ENCODE peak calls at places on chromosomes 3 and 15, in five cellular contexts. V is upper lobe of left lung, G is transverse colon, U is K562, N is HL-60. J is an unnamed sample.

GRCh38 chr3:179955798-179956197 is 80.9 kb downstream of the PEX5L start:
- DNase-seq in V (no peak), G (no peak), U (no peak), N (no peak), J (no peak)

GRCh38 chr3:104632947-104633346 is 733.8 kb upstream of the ALCAM start:
- DNase-seq in V (no peak), G (no peak), U (no peak), N (no peak), J (no peak)

GRCh38 chr3:59818033-59818936 is 768.5 kb upstream of the CFAP20DC start:
- DNase-seq in V (peak), G (peak), U (peak), N (no peak), J (peak)

GRCh38 chr3:8767667-8768363 is 1.6 kb downstream of the OXTR start:
- DNase-seq in V (no peak), G (peak), U (no peak), N (no peak), J (peak)

GRCh38 chr3:49671291-49672288 is 2.6 kb upstream of the APEH start:
- DNase-seq in V (peak), G (peak), U (peak), N (peak), J (peak)

GRCh38 chr3:42229942-42230688 is 35.9 kb downstream of the CCK start:
- DNase-seq in V (no peak), G (no peak), U (peak), N (no peak), J (no peak)

GRCh38 chr3:11128682-11129632 is 25.3 kb upstream of the HRH1 start:
- DNase-seq in V (no peak), G (no peak), U (no peak), N (no peak), J (no peak)

GRCh38 chr15:49624046-49624445 is 3.2 kb downstream of the DTWD1 start:
- DNase-seq in V (no peak), G (no peak), U (no peak), N (no peak), J (no peak)

GRCh38 chr15:57122080-57122845 is 203.8 kb downstream of the TCF12 start:
- DNase-seq in V (no peak), G (no peak), U (no peak), N (no peak), J (no peak)

GRCh38 chr3:188516515-188516914 is 362.6 kb downstream of the LPP start:
- DNase-seq in V (no peak), G (no peak), U (no peak), N (no peak), J (no peak)

GRCh38 chr15:72495007-72495406 is 20.9 kb downstream of the ARIH1 start:
- DNase-seq in V (no peak), G (no peak), U (no peak), N (no peak), J (no peak)

GRCh38 chr3:107508331-107508730 is 14.4 kb upstream of the BBX start:
- DNase-seq in V (no peak), G (no peak), U (no peak), N (no peak), J (no peak)

GRCh38 chr3:125062904-125063618 is 7.3 kb upstream of the HEG1 start:
- DNase-seq in V (peak), G (no peak), U (no peak), N (no peak), J (peak)

GRCh38 chr3:56845505-56845904 is 43.8 kb upstream of the ARHGEF3 start:
- DNase-seq in V (no peak), G (no peak), U (no peak), N (no peak), J (no peak)

GRCh38 chr3:43785551-43785950 is 94.8 kb downstream of the ABHD5 start:
- DNase-seq in V (no peak), G (no peak), U (no peak), N (no peak), J (no peak)

GRCh38 chr3:33437556-33438283 is 2.5 kb downstream of the UBP1 start:
- DNase-seq in V (peak), G (peak), U (peak), N (no peak), J (no peak)

GRCh38 chr15:73845507-73845906 is 27.9 kb upstream of the TBC1D21 start:
- DNase-seq in V (no peak), G (no peak), U (no peak), N (no peak), J (no peak)

GRCh38 chr15:73841756-73842590 is 31.4 kb upstream of the TBC1D21 start:
- DNase-seq in V (no peak), G (no peak), U (no peak), N (no peak), J (no peak)

GRCh38 chr15:73840771-73841170 is 32.6 kb upstream of the TBC1D21 start:
- DNase-seq in V (no peak), G (no peak), U (no peak), N (no peak), J (no peak)

GRCh38 chr15:73843787-73844186 is 29.6 kb upstream of the TBC1D21 start:
- DNase-seq in V (no peak), G (no peak), U (no peak), N (no peak), J (no peak)

DNA sequence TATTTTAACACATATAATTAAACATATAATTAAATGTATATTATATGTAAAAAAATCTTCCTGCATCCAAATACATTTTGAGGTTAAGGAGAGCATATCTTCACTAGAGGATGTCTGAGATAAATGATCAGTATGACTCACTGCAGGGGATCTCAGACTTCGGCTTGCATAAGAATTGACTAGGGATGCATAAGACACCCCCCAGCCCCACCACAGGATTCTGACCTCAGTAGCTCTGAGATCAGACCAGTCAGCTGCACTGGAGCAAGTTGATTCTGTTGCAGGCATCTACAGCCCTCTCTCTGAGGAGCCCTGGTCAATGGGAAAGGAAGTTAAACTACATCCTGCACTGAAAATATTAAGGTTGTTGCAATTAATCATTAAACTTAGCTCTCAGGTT is 29.0 kb upstream of the TBC1D21 start:
- DNase-seq in V (no peak), G (no peak), U (no peak), N (no peak), J (no peak)
- TF ChIP-seq POLR2AphosphoS5 in V (no peak), G (no peak), U (no peak), N (no peak), J (no peak)

GRCh38 chr15:52480990-52481389 is 47.7 kb downstream of the MYO5A start:
- DNase-seq in V (no peak), G (no peak), U (no peak), N (no peak), J (no peak)

GRCh38 chr15:52486003-52486996 is 42.4 kb downstream of the MYO5A start:
- DNase-seq in V (no peak), G (no peak), U (no peak), N (no peak), J (no peak)

GRCh38 chr15:52485290-52485689 is 43.4 kb downstream of the MYO5A start:
- DNase-seq in V (no peak), G (no peak), U (no peak), N (no peak), J (no peak)

GRCh38 chr15:52481915-52482314 is 46.8 kb downstream of the MYO5A start:
- DNase-seq in V (peak), G (peak), U (no peak), N (peak), J (no peak)

DNA sequence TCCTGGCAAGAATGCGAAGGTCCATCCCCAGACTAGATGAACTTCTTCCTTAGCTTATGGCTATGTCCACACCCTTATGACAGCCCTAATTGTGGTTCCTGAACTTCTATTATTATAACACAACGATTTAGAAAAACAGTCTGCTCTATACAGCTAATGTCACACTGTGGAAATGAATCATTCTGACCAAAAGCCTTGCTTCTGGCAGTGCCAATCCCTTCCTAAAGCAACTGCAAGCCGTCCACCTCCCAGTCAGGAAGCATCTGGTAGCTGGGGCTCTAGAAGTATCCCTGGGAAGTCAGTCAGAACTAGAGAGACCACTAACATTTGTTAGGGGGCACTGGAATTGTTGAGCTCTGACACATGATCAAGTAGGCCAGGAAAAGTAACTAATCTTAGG is 45.0 kb downstream of the MYO5A start:
- DNase-seq in V (no peak), G (no peak), U (no peak), N (peak), J (no peak)
- H3K27ac ChIP-seq in V (no peak), G (no peak), U (no peak), N (no peak), J (peak)

GRCh38 chr3:72535789-72536188 is 312.5 kb downstream of the SHQ1 start:
- DNase-seq in V (no peak), G (no peak), U (no peak), N (no peak), J (no peak)
- TF ChIP-seq POLR2AphosphoS5 in V (no peak), G (no peak), U (no peak), N (no peak), J (no peak)

DNA sequence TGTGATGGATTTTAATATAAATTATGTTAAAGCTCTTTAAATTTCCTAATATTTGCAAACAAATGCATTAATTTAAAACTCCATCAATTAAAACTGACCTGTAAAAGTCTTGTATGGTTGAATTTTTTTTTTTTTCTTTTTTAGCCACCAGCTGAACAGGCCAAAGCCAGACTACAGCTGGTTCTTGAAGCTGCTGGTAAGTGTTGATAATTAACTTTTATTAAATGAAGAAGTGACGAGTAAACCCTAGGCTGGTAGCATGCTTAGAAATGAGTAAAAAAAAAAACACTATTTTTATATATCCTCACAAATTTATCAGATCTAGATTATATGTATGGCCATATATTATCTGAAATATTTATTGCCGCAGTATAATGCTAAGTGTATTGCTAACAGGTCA is 216.3 kb upstream of the MLF1 start:
- DNase-seq in V (no peak), G (no peak), U (no peak), N (no peak), J (no peak)
- H3K27ac ChIP-seq in V (no peak), G (no peak), U (no peak), N (no peak), J (no peak)

GRCh38 chr3:58692484-58692883 is 25.9 kb upstream of the FAM3D start:
- DNase-seq in V (no peak), G (no peak), U (no peak), N (no peak), J (no peak)

GRCh38 chr3:58693929-58694850 is 27.6 kb upstream of the FAM3D start:
- DNase-seq in V (no peak), G (no peak), U (no peak), N (no peak), J (no peak)

GRCh38 chr3:58688563-58688962 is 22.0 kb upstream of the FAM3D start:
- DNase-seq in V (no peak), G (peak), U (no peak), N (no peak), J (no peak)

GRCh38 chr3:58690490-58690889 is 23.9 kb upstream of the FAM3D start:
- DNase-seq in V (no peak), G (no peak), U (no peak), N (no peak), J (no peak)

GRCh38 chr3:58691997-58692396 is 25.4 kb upstream of the FAM3D start:
- DNase-seq in V (no peak), G (no peak), U (no peak), N (peak), J (no peak)
- TF ChIP-seq POLR2AphosphoS5 in V (no peak), G (no peak), U (no peak), N (no peak), J (no peak)

DNA sequence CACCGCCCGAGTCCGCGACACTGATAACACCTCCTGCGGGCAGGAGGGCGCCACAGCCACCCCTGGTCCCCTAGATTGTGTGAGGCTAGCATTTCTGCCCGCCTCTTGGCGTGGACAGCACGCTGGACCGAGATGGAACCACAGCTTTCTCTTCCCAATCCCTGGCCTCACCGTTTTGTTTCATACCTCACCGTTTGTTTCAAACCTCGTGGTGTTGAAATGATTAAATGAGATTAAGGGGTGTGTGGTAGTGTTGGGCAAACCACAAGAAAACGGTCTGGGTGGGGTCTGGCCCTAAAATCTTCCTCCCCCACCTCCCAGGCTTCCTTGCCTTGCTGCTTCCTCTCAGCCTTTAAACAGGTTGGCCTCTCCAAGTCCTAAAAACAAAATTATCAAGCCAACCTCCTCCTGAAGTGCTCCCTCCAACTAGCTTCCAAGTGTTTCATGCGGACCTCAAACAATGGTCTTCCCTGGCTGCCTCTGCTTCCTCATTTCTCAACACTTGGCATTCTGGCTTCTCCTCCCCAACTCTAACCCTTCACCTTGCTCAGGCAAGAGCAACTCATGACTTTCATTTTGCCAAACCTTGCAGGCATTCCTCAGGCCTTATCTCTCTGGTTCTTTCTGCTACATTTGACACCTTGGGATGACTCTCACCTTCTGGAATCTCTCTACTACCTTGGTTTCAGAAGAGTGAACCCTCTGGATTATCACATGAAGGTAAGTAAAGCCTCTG is 1.4 kb upstream of the ATP13A3 start:
- DNase-seq in V (no peak), G (no peak), U (peak), N (peak), J (no peak)
- H3K27ac ChIP-seq in V (peak), G (peak), U (peak), N (peak), J (peak)

DNA sequence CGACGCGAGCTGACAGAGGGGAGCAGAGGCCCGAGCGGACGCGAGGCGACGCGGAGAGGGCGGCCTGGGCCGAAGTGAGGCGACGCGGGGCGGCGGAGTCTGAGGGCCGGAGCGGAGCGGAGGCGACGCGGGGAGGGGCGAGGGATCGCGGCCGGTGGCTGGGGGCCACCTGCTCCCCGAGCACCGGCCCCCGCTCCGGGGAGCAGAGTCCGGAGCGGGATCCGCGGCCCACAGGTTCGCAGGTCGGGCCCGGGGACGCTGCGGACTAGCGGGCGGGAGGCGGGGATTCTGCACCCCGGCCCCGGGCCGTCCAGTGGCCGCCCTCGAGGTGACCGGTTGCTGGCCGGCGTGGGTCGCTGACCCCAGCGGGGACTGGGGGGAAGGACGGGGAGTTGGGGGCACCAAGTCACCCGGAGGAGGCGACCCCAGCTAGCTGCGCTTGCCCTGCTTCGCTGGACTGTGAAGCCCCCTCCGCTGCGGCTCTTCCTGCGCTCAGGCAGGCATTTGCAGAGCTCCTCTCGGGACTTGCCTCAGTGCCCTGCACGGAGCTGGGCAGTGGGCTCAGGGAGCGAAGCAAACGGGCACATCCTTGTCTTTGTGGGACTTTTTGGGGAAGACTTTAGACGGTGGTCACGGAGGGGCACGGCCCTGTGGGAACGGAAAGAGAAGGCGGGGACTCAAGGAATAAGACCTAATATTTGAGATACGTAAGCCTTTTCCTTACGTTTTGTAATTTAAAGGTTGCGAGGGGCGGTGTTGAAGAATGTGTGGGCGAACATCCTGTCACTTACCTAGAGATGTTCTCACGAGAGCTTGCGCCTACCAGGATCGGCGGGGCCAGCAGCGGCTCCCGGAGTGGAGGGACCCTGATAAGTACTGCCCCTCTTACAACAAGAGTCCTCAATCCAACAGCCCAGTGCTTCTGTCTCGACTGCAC is 568 bp downstream of the HMCES start:
- DNase-seq in V (peak), G (peak), U (peak), N (no peak), J (peak)
- TF ChIP-seq POLR2AphosphoS5 in V (no peak), G (peak), U (no peak), N (no peak), J (no peak)

J was measured in stomach.